ENCODE peak calls at places on chromosome 9, in five cellular contexts. U, X, I, Z and O are unnamed samples. For H3K4me1 and H3K36me3, the result is how much of the 10 kb centered on the place peaks cover.

GRCh38 chr9:76115396-76115795 is 224.9 kb downstream of the PCSK5 start:
- DNase-seq in I (no peak), Z (no peak), U (no peak), X (no peak), O (no peak)

GRCh38 chr9:82498918-82499317 is 510.3 kb downstream of the SPATA31D1 start:
- DNase-seq in Z (no peak), U (no peak), X (no peak), I (no peak), O (no peak)

GRCh38 chr9:108910402-108910801 is 23.5 kb downstream of the ELP1 start:
- DNase-seq in Z (no peak), I (no peak), U (no peak), X (no peak), O (no peak)

GRCh38 chr9:26809795-26810194 is 82.8 kb downstream of the CAAP1 start:
- DNase-seq in U (no peak), I (no peak), X (no peak), Z (no peak), O (no peak)

GRCh38 chr9:21287280-21287679 is 17.8 kb downstream of the IFNA5 start:
- DNase-seq in U (no peak), Z (no peak), I (no peak), X (no peak), O (no peak)

GRCh38 chr9:71791875-71792274 is 23.6 kb upstream of the CEMIP2 start:
- DNase-seq in U (no peak), X (no peak), Z (no peak), I (no peak), O (no peak)

GRCh38 chr9:88303785-88304495 is 84.3 kb upstream of the SPIN1 start:
- DNase-seq in X (no peak), I (no peak), U (no peak), Z (no peak), O (no peak)

GRCh38 chr9:90870646-90871326 is 69.2 kb downstream of the SYK start:
- DNase-seq in I (peak), U (peak), Z (no peak), X (no peak), O (no peak)

GRCh38 chr9:118222375-118222774 is 518.2 kb downstream of the TLR4 start:
- DNase-seq in I (peak), X (no peak), Z (no peak), U (no peak), O (no peak)

GRCh38 chr9:93306579-93307091 is 122.7 kb downstream of the WNK2 start:
- DNase-seq in X (no peak), I (peak), Z (no peak), U (no peak), O (no peak)

GRCh38 chr9:108515856-108516255 is 339.9 kb downstream of the ACTL7B start:
- DNase-seq in U (no peak), I (no peak), X (no peak), Z (no peak), O (no peak)

GRCh38 chr9:2469681-2470141 is 151.9 kb upstream of the VLDLR start:
- DNase-seq in U (peak), I (peak), X (peak), Z (peak), O (peak)

GRCh38 chr9:673966-674526 is 167.5 kb upstream of the DMRT1 start:
- DNase-seq in Z (no peak), X (no peak), I (no peak), U (no peak), O (no peak)

GRCh38 chr9:137750563-137750962 is 127.0 kb upstream of the CACNA1B start:
- DNase-seq in X (no peak), Z (no peak), U (no peak), I (no peak), O (no peak)

GRCh38 chr9:76810377-76810957 is 46.2 kb downstream of the PCA3 start:
- DNase-seq in X (no peak), I (peak), U (peak), Z (no peak), O (no peak)

GRCh38 chr9:136546697-136547481 is 1.0 kb upstream of the NOTCH1 start:
- DNase-seq in U (peak), X (peak), I (peak), Z (peak), O (peak)

GRCh38 chr9:136545065-136545965 is 533 bp downstream of the NOTCH1 start:
- DNase-seq in Z (peak), X (no peak), I (no peak), U (peak), O (no peak)

GRCh38 chr9:136547508-136548215 is 1.8 kb upstream of the NOTCH1 start:
- DNase-seq in U (no peak), I (no peak), X (no peak), Z (peak), O (no peak)

GRCh38 chr9:136544549-136545064 is 1.2 kb downstream of the NOTCH1 start:
- DNase-seq in X (peak), I (no peak), U (peak), Z (peak), O (no peak)

GRCh38 chr9:136545966-136546696 is at the start of gene NOTCH1:
- DNase-seq in X (peak), I (peak), Z (peak), U (peak), O (peak)
- H3K4me1 ChIP-seq in X (half or more), I (under half), Z (half or more), U (half or more), O (under half)

GRCh38 chr9:128322342-128323191 is at the start of the genes COQ4 and TRUB2:
- DNase-seq in I (peak), X (peak), Z (peak), U (peak), O (peak)
- H3K36me3 ChIP-seq in I (under half), X (under half), Z (under half), U (under half), O (under half)

DNA sequence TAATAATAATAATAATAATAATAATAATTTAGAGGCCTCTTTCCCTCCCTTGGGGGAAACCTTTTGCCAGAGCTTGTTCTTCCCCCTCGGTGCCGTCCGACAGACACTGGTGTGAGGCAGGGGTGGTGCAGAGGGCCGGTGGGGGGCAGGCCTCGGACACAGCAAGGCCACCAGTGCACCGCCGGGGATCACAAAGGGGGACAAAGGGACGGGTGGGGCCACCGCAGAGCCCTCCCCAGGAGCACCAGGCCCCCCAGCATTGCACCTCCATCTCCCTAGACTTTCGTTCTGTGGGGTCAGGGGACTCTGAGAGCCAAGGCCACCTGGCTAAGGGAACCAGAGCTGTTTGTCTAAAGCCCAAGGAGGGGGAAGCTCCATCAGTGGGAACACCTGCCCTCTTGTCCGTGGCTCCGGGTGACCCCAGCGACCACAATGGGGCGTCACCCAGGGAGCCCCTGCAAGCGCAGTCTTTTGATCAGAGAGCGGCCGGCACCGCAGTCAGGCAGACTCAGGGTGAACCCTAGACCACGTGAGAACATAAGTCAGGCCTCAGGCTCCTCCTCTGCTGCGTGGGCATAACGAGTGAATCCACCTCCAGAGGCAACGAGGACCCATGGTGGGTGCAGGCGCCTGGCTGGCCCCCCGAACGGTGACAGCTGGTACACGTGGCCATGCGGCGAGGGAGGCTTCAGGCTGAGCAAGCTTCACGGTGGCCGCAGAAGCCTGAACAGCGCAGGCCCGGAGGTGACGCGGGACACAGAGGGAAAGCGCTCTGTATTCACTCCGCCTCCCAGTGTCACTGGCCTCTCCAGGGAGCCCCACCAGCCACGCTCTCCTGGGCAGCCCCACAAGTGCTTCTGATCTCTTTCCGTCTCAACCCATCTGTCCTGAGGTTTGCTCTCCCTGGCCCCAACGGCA is 12.0 kb upstream of the QSOX2 start:
- DNase-seq in U (no peak), Z (no peak), I (no peak), X (no peak), O (no peak)
- H3K4me1 ChIP-seq in U (under half), Z (under half), I (under half), X (under half), O (under half)

GRCh38 chr9:38482918-38483592 is 58.8 kb upstream of the IGFBPL1 start:
- DNase-seq in Z (no peak), I (no peak), X (no peak), U (no peak), O (no peak)

GRCh38 chr9:38484076-38484637 is 59.9 kb upstream of the IGFBPL1 start:
- DNase-seq in Z (no peak), X (no peak), U (no peak), I (no peak), O (no peak)

GRCh38 chr9:38478211-38478610 is 54.0 kb upstream of the IGFBPL1 start:
- DNase-seq in I (no peak), X (no peak), Z (no peak), U (no peak), O (no peak)
- H3K36me3 ChIP-seq in I (under half), X (under half), Z (under half), U (under half), O (under half)

GRCh38 chr9:116888066-116888465 is 201.0 kb downstream of the TRIM32 start:
- DNase-seq in X (no peak), Z (no peak), I (no peak), U (no peak), O (no peak)
- H3K4me1 ChIP-seq in X (under half), Z (under half), I (under half), U (under half), O (under half)

DNA sequence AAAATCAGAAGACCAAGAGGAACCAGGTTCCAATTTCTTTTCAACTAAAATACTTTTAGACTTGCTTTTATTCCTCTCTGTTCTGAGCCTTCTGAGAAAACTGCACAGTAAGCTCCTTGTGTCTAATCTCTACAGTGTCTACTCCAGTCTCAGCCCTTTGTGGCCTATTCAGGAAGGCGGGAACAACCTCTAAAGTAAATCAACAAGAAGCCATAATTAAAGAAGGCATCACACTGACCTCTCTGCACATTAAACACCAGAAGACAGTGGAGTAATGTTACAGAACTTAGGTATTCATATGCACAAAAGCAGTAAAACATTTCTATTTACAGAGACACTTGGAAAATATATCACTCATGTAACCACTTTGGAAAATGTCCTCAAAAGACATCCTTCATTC is 14.9 kb downstream of the XPA start:
- DNase-seq in U (no peak), Z (no peak), I (no peak), X (no peak), O (no peak)
- H3K36me3 ChIP-seq in U (under half), Z (under half), I (under half), X (half or more), O (under half)

GRCh38 chr9:106981396-106982287 is 118.7 kb downstream of the ZNF462 start:
- DNase-seq in I (no peak), Z (no peak), X (no peak), U (no peak), O (no peak)

GRCh38 chr9:106976772-106977171 is 113.8 kb downstream of the ZNF462 start:
- DNase-seq in X (no peak), U (no peak), Z (no peak), I (no peak), O (no peak)

GRCh38 chr9:106983346-106983745 is 120.4 kb downstream of the ZNF462 start:
- DNase-seq in X (no peak), I (no peak), U (no peak), Z (no peak), O (no peak)

GRCh38 chr9:106980551-106981101 is 117.7 kb downstream of the ZNF462 start:
- DNase-seq in U (no peak), Z (no peak), X (no peak), I (no peak), O (no peak)
- H3K4me1 ChIP-seq in U (under half), Z (under half), X (under half), I (under half), O (under half)